ENCODE peak calls at places on chromosomes 5 and 9, in nine cellular contexts. Q, B, R, K, V, N, A, Y and P are unnamed samples.

GRCh38 chr5:9786378-9787360 is 156.5 kb upstream of the TAS2R1 start:
- DNase-seq in R (no peak), B (no peak), V (no peak), K (no peak), Y (no peak), A (no peak), Q (no peak), N (no peak), P (no peak)

GRCh38 chr5:151670953-151671636 is 15.6 kb downstream of the SPARC start:
- DNase-seq in Q (no peak), B (no peak), A (no peak), K (no peak), Y (no peak), R (no peak), V (peak; percentile 78), N (no peak), P (peak; percentile 86)

GRCh38 chr9:126462617-126463016 is 136.0 kb downstream of the MVB12B start:
- DNase-seq in V (no peak), N (no peak), B (no peak), A (no peak), Y (no peak), Q (no peak), R (no peak), K (no peak), P (no peak)

GRCh38 chr9:79623799-79624721 is 52.3 kb downstream of the TLE4 start:
- DNase-seq in Y (peak; percentile 4), K (no peak), A (peak; percentile 1), R (no peak), V (peak; percentile 23), B (no peak), N (peak; percentile 50), Q (peak; percentile 48), P (no peak)

GRCh38 chr9:131728961-131729360 is 10.9 kb downstream of the RAPGEF1 start:
- DNase-seq in B (no peak), N (peak; percentile 75), A (peak; percentile 48), Y (no peak), K (no peak), R (no peak), Q (no peak), V (no peak), P (no peak)

GRCh38 chr5:25028994-25029393 is 384.2 kb upstream of the CDH10 start:
- DNase-seq in A (no peak), K (no peak), Q (no peak), N (no peak), Y (no peak), V (peak; percentile 13), B (peak; percentile 2), R (no peak), P (no peak)

GRCh38 chr9:132887181-132888120 is 8.8 kb downstream of the SPACA9 start:
- DNase-seq in R (no peak), Y (no peak), Q (no peak), K (no peak), N (no peak), B (no peak), V (no peak), A (no peak), P (no peak)

GRCh38 chr5:123000731-123001130 is 35.8 kb downstream of the PPIC start:
- DNase-seq in N (no peak), Q (no peak), R (no peak), A (no peak), Y (no peak), V (no peak), K (no peak), B (no peak), P (no peak)

GRCh38 chr9:93085676-93086075 is 10.3 kb upstream of the CARD19 start:
- DNase-seq in Y (no peak), V (peak; percentile 12), R (no peak), A (no peak), N (no peak), K (no peak), B (no peak), Q (peak; percentile 19), P (peak; percentile 26)

GRCh38 chr5:64900618-64901017 is 131.9 kb downstream of the CWC27 start:
- DNase-seq in V (no peak), N (no peak), B (no peak), A (no peak), R (no peak), Q (no peak), K (no peak), Y (peak; percentile 62), P (no peak)

GRCh38 chr9:114680266-114681011 is 1.6 kb downstream of the TEX48 start:
- DNase-seq in A (no peak), K (no peak), N (no peak), Q (no peak), V (no peak), Y (no peak), B (no peak), R (no peak), P (no peak)

GRCh38 chr5:90226433-90227099 is 183.0 kb downstream of the CETN3 start:
- DNase-seq in B (no peak), Q (no peak), K (no peak), N (no peak), R (no peak), Y (no peak), V (no peak), A (no peak), P (no peak)

GRCh38 chr5:174491265-174491664 is 233.1 kb upstream of the MSX2 start:
- DNase-seq in B (no peak), Q (no peak), N (no peak), V (no peak), A (no peak), R (no peak), K (no peak), Y (no peak), P (no peak)

GRCh38 chr5:76601470-76601869 is 21.7 kb downstream of the F2RL2 start:
- DNase-seq in R (no peak), Q (no peak), A (no peak), Y (peak; percentile 52), V (no peak), K (peak; percentile 48), B (peak; percentile 46), N (peak; percentile 42), P (no peak)

GRCh38 chr9:6788175-6789016 is 30.6 kb downstream of the KDM4C start:
- DNase-seq in R (no peak), N (no peak), Q (no peak), B (peak; percentile 49), A (no peak), K (peak; percentile 24), Y (peak; percentile 94), V (no peak), P (no peak)

DNA sequence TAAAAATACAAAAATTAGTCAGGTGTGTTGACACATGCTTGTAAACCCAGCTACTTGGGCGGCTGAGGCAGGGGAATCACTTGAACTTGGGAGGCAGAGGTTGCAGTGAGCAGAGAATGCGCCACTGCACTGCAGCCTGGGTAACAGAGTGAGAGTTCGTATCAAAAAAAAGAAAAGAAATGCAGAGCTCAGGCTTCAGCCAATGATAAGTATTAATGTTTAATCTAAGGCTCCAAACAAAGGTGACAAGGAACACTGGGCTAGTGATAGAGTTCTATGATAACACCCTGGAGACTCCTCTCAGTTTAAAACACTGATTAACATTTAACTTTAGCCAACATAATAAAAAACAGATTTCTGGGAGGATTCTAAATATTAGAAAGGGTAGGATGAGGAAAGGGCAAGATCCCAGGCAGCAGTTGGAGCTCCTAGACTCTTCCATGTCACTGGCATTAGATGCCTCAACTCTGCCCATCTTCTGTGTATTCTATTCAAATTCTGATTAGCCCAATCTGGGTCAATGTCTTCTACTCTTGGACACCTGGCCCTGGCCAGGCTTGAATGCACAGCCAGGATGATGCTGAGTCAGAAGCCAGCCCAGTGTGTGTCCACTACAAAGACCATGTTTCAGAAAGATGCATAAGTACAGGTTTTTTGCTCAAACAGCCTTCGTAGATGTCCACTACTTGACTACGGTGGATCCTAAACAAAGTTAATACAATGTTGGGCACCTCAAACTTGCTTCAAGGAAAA is 91.0 kb upstream of the FAM169A start:
- DNase-seq in V (no peak), Y (no peak), K (no peak), Q (no peak), R (no peak), A (no peak), N (no peak), B (no peak), P (no peak)
- H3K4me1 ChIP-seq in V (no peaks in the 10 kb centered on the region), Y (peaks cover 68% of the 10 kb centered on the region), K (no peaks in the 10 kb centered on the region), Q (no peaks in the 10 kb centered on the region), R (no peaks in the 10 kb centered on the region), A (no peaks in the 10 kb centered on the region), N (no peaks in the 10 kb centered on the region), B (peaks cover 22% of the 10 kb centered on the region), P (no peaks in the 10 kb centered on the region)

GRCh38 chr9:121736964-121737462 is 85.6 kb downstream of the DAB2IP start:
- DNase-seq in V (peak; percentile 73), Q (peak; percentile 83), B (no peak), Y (peak; percentile 78), A (no peak), R (no peak), K (no peak), N (no peak), P (no peak)
- H3K4me1 ChIP-seq in V (peaks cover 25% of the 10 kb centered on the region), Q (peaks cover 94% of the 10 kb centered on the region), B (peaks cover 37% of the 10 kb centered on the region), Y (peaks cover 56% of the 10 kb centered on the region), A (no peaks in the 10 kb centered on the region), R (peaks cover 44% of the 10 kb centered on the region), K (peaks cover 45% of the 10 kb centered on the region), N (no peaks in the 10 kb centered on the region), P (peaks cover 4% of the 10 kb centered on the region)

GRCh38 chr9:37405350-37405749 is 17.1 kb upstream of the GRHPR start:
- DNase-seq in B (peak; percentile 15), K (no peak), N (no peak), Y (no peak), Q (no peak), V (no peak), A (no peak), R (no peak), P (no peak)

GRCh38 chr9:37405764-37406380 is 16.6 kb upstream of the GRHPR start:
- DNase-seq in Q (no peak), B (no peak), Y (no peak), K (no peak), R (no peak), N (no peak), A (no peak), V (no peak), P (peak; percentile 29)

GRCh38 chr9:37406603-37407401 is 15.7 kb upstream of the GRHPR start:
- DNase-seq in Y (no peak), R (no peak), B (no peak), V (no peak), N (no peak), K (no peak), Q (no peak), A (no peak), P (peak; percentile 36)

GRCh38 chr9:37407468-37407867 is 15.0 kb upstream of the GRHPR start:
- DNase-seq in K (no peak), N (no peak), V (no peak), A (no peak), B (no peak), Y (peak; percentile 22), Q (no peak), R (no peak), P (no peak)

GRCh38 chr9:37404590-37404989 is 17.9 kb upstream of the GRHPR start:
- DNase-seq in V (peak; percentile 63), N (no peak), Q (no peak), Y (no peak), K (no peak), R (no peak), A (no peak), B (no peak), P (no peak)
- H3K4me1 ChIP-seq in V (peaks cover 14% of the 10 kb centered on the region), N (peaks cover 11% of the 10 kb centered on the region), Q (no peaks in the 10 kb centered on the region), Y (peaks cover 16% of the 10 kb centered on the region), K (peaks cover 7% of the 10 kb centered on the region), R (peaks cover 4% of the 10 kb centered on the region), A (peaks cover 11% of the 10 kb centered on the region), B (no peaks in the 10 kb centered on the region), P (no peaks in the 10 kb centered on the region)

DNA sequence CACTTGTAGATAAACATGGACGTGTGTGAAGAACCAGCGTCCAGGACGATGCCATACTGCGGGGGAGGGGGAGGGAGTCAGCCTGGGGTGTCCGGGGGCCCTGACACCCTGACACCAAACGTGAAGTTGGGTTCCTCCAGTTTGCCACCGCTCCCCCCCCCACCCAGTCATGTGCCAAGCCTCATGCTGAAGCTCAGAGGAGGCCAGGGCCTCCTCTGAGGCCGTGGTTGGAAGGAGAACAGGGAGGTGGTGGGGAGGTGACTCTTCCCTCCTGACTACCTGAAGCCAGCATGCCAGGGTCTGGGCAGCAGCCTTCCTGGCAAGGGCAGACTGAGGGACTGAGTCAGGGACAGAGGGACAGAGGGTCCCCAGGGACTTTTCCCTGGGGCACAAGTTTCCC is 1.6 kb downstream of the ENTPD2 start:
- DNase-seq in Y (no peak), R (no peak), K (no peak), Q (no peak), N (no peak), V (no peak), B (no peak), A (no peak), P (no peak)
- H3K4me1 ChIP-seq in Y (peaks cover 37% of the 10 kb centered on the region), R (peaks cover 19% of the 10 kb centered on the region), K (peaks cover 17% of the 10 kb centered on the region), Q (peaks cover 30% of the 10 kb centered on the region), N (peaks cover 15% of the 10 kb centered on the region), V (no peaks in the 10 kb centered on the region), B (peaks cover 5% of the 10 kb centered on the region), A (peaks cover 18% of the 10 kb centered on the region), P (no peaks in the 10 kb centered on the region)